ENCODE peak calls at places on chromosome 20, in five cellular contexts. S is skeletal muscle cell, N is KG1, M is body of pancreas, V is midbrain. T is an unnamed sample.
A peak's percentile ranks its signal among the peaks of the same experiment; 100 is the strongest.

GRCh38 chr20:63822276-63822696 is 8.8 kb downstream of the ZBTB46 start:
- DNase-seq in S (no peak), N (no peak), M (no peak), V (peak; percentile 12), T (peak; percentile 74)

GRCh38 chr20:19775353-19776201 is 17.5 kb downstream of the RIN2 start:
- DNase-seq in S (no peak), N (no peak), M (no peak), V (no peak), T (no peak)

GRCh38 chr20:63495771-63496403 is 3.0 kb downstream of the EEF1A2 start:
- DNase-seq in S (no peak), N (peak; percentile 31), M (peak; percentile 69), V (peak; percentile 61), T (peak; percentile 78)

GRCh38 chr20:26209171-26209941 is 512.7 kb upstream of the ZNF337 start:
- DNase-seq in S (no peak), N (no peak), M (no peak), V (no peak), T (no peak)

GRCh38 chr20:58174708-58175287 is 53.7 kb downstream of the ANKRD60 start:
- DNase-seq in S (no peak), N (no peak), M (no peak), V (no peak), T (no peak)

GRCh38 chr20:16445482-16445881 is 127.8 kb downstream of the KIF16B start:
- DNase-seq in S (no peak), N (no peak), M (no peak), V (no peak), T (no peak)

GRCh38 chr20:35263609-35264223 is 14.2 kb downstream of the MMP24OS start:
- DNase-seq in S (no peak), N (no peak), M (peak; percentile 67), V (no peak), T (peak; percentile 93)

GRCh38 chr20:24470031-24470781 is 777 bp downstream of the SYNDIG1 start:
- DNase-seq in S (no peak), N (no peak), M (no peak), V (peak; percentile 44), T (peak; percentile 64)

GRCh38 chr20:34390769-34391447 is 27.8 kb downstream of the ITCH start:
- DNase-seq in S (peak; percentile 51), N (no peak), M (peak; percentile 37), V (no peak), T (no peak)

GRCh38 chr20:33686008-33686983 is at the start of gene E2F1:
- DNase-seq in S (peak; percentile 57), N (peak; percentile 88), M (peak; percentile 96), V (peak; percentile 96), T (peak; percentile 91)

GRCh38 chr20:8678098-8678776 is 390.6 kb upstream of the PLCB4 start:
- DNase-seq in S (no peak), N (no peak), M (no peak), V (no peak), T (no peak)

GRCh38 chr20:58891076-58891685 is 38.7 kb downstream of the GNAS start:
- DNase-seq in S (no peak), N (no peak), M (peak; percentile 80), V (peak; percentile 78), T (peak; percentile 77)

GRCh38 chr20:31910071-31910803 is 39.8 kb downstream of the TTLL9 start:
- DNase-seq in S (no peak), N (no peak), M (no peak), V (no peak), T (no peak)